ENCODE peak calls at places on chromosomes 3 and 15, in ten cellular contexts. X is caudate nucleus; T is MCF 10A; K is NCI-H774; H is GM19239; G is left ventricle myocardium superior; O is mesothelial cell of epicardium; J is GM13976; P is NCI-H524; M is effector CD4-positive, alpha-beta T cell. W is an unnamed sample.

GRCh38 chr3:187291001-187291511 is 481 bp downstream of the MASP1 start:
- DNase-seq in X (no peak), T (no peak), K (no peak), H (no peak), G (no peak), O (peak; percentile 44), J (no peak), P (no peak), M (no peak), W (no peak)

GRCh38 chr3:46163551-46163981 is 44.5 kb downstream of the CCR1 start:
- DNase-seq in X (no peak), T (peak; percentile 67), K (no peak), H (no peak), G (no peak), O (no peak), J (no peak), P (no peak), M (no peak), W (no peak)

GRCh38 chr3:7789324-7789723 is 712.3 kb upstream of the LMCD1 start:
- DNase-seq in X (no peak), T (no peak), K (no peak), H (no peak), G (no peak), O (no peak), J (no peak), P (no peak), M (no peak), W (no peak)

GRCh38 chr15:90619939-90620338 is 90.2 kb downstream of the CRTC3 start:
- DNase-seq in X (no peak), T (no peak), K (no peak), H (no peak), G (no peak), O (no peak), J (no peak), P (no peak), M (no peak), W (no peak)

GRCh38 chr3:192467230-192468186 is 259.8 kb downstream of the FGF12 start:
- DNase-seq in X (no peak), T (peak; percentile 72), K (peak; percentile 87), H (peak; percentile 21), G (peak; percentile 37), O (peak; percentile 69), J (peak; percentile 28), P (peak; percentile 42), M (peak; percentile 12), W (peak; percentile 55)

GRCh38 chr15:75673426-75674247 is 25.9 kb downstream of the SNX33 start:
- DNase-seq in X (no peak), T (no peak), K (no peak), H (no peak), G (peak; percentile 89), O (peak; percentile 53), J (no peak), P (no peak), M (no peak), W (peak; percentile 84)

GRCh38 chr3:80550154-80550553 is 782.4 kb upstream of the ROBO1 start:
- DNase-seq in X (no peak), T (no peak), K (no peak), H (no peak), G (no peak), O (no peak), J (no peak), P (no peak), M (no peak), W (no peak)

GRCh38 chr15:74995779-74996765 is 709 bp downstream of the SCAMP5 start:
- DNase-seq in X (no peak), T (no peak), K (peak; percentile 41), H (no peak), G (peak; percentile 26), O (peak; percentile 44), J (no peak), P (peak; percentile 85), M (no peak), W (no peak)

GRCh38 chr3:150451329-150452084 is 43.4 kb downstream of the TSC22D2 start:
- DNase-seq in X (no peak), T (no peak), K (no peak), H (no peak), G (no peak), O (no peak), J (no peak), P (no peak), M (no peak), W (no peak)

GRCh38 chr15:71374607-71375352 is 259.5 kb downstream of the THSD4 start:
- DNase-seq in X (no peak), T (no peak), K (peak; percentile 26), H (no peak), G (no peak), O (no peak), J (no peak), P (no peak), M (no peak), W (no peak)

GRCh38 chr3:11818033-11818432 is 28.7 kb downstream of the TAMM41 start:
- DNase-seq in X (no peak), T (peak; percentile 60), K (no peak), H (no peak), G (no peak), O (no peak), J (no peak), P (no peak), M (no peak), W (no peak)